ENCODE peak calls at places on chromosomes 7 and 10, in six cellular contexts. D is GM12878, G is H1, S is SK-N-SH, J is K562, L is HepG2. I is an unnamed sample.
A peak's percentile ranks its signal among the peaks of the same experiment; 100 is the strongest.

GRCh38 chr10:42961156-42961589 is 115.7 kb upstream of the RET start:
- DNase-seq in S (no peak), J (no peak), D (no peak), G (no peak), L (no peak), I (no peak)

GRCh38 chr7:154767821-154768415 is 235.0 kb downstream of the PAXIP1 start:
- DNase-seq in J (no peak), D (no peak), S (peak; percentile 63), L (no peak), G (no peak), I (no peak)

GRCh38 chr7:147145194-147145593 is 1028.6 kb downstream of the CNTNAP2 start:
- DNase-seq in J (no peak), G (no peak), S (no peak), D (no peak), L (no peak), I (no peak)

GRCh38 chr10:6990891-6991290 is 410.8 kb upstream of the PRKCQ start:
- DNase-seq in D (no peak), L (no peak), G (no peak), J (no peak), S (no peak), I (no peak)

GRCh38 chr7:28865494-28866257 is 92.5 kb downstream of the TRIL start:
- DNase-seq in D (no peak), J (no peak), S (no peak), G (no peak), L (no peak), I (peak; percentile 38)

GRCh38 chr7:35253680-35254495 is at the start of gene TBX20:
- DNase-seq in S (peak; percentile 98), D (no peak), G (peak; percentile 79), L (no peak), J (no peak), I (peak; percentile 19)

GRCh38 chr7:74214816-74215630 is 5.2 kb downstream of the LAT2 start:
- DNase-seq in S (no peak), D (no peak), G (no peak), L (no peak), J (no peak), I (no peak)

GRCh38 chr10:123787566-123787965 is 104.0 kb downstream of the CPXM2 start:
- DNase-seq in J (no peak), D (no peak), L (no peak), G (peak; percentile 44), S (no peak), I (no peak)

GRCh38 chr7:152145853-152146466 is 120.5 kb downstream of the GALNT11 start:
- DNase-seq in J (peak; percentile 44), S (peak; percentile 62), L (peak; percentile 40), D (no peak), G (no peak), I (peak; percentile 71)

GRCh38 chr7:19713676-19714075 is 4.8 kb upstream of the POLR1F start:
- DNase-seq in S (peak; percentile 15), D (peak; percentile 8), G (no peak), J (peak; percentile 51), L (peak; percentile 23), I (peak; percentile 45)

GRCh38 chr10:129761166-129761565 is 202.9 kb downstream of the EBF3 start:
- DNase-seq in G (peak; percentile 31), D (no peak), S (no peak), J (no peak), L (no peak), I (no peak)

GRCh38 chr7:70380315-70381027 is 751.5 kb upstream of the GALNT17 start:
- DNase-seq in S (peak; percentile 19), L (no peak), J (no peak), G (no peak), D (no peak), I (no peak)

GRCh38 chr10:130769146-130770017 is 542.1 kb downstream of the TCERG1L start:
- DNase-seq in J (no peak), G (no peak), L (no peak), S (no peak), D (no peak), I (no peak)

GRCh38 chr7:131619336-131620305 is 63.2 kb upstream of the PODXL start:
- DNase-seq in D (no peak), S (no peak), L (no peak), J (peak; percentile 32), G (no peak), I (peak; percentile 42)

GRCh38 chr7:39042706-39043105 is 65.0 kb downstream of the POU6F2 start:
- DNase-seq in L (no peak), S (no peak), D (no peak), G (no peak), J (no peak), I (no peak)

GRCh38 chr7:68444956-68445355 is 1153.3 kb upstream of the AUTS2 start:
- DNase-seq in G (no peak), D (no peak), S (no peak), J (no peak), L (no peak), I (no peak)

GRCh38 chr7:137874390-137874789 is 27.6 kb upstream of the DGKI start:
- DNase-seq in G (no peak), S (peak; percentile 57), L (no peak), D (no peak), J (no peak), I (peak; percentile 91)

GRCh38 chr10:11345224-11346054 is 266.0 kb downstream of the USP6NL start:
- DNase-seq in G (no peak), L (peak; percentile 4), J (no peak), D (peak; percentile 27), S (no peak), I (no peak)

GRCh38 chr10:12340371-12340770 is 9.0 kb upstream of the CAMK1D start:
- DNase-seq in J (no peak), G (no peak), L (no peak), D (no peak), S (no peak), I (no peak)

GRCh38 chr10:11849908-11850307 is 26.8 kb downstream of the PROSER2 start:
- DNase-seq in D (no peak), J (no peak), L (no peak), S (no peak), G (no peak), I (no peak)

GRCh38 chr7:11294218-11294617 is 320.5 kb downstream of the PHF14 start:
- DNase-seq in G (no peak), J (no peak), L (no peak), D (no peak), S (no peak), I (no peak)

GRCh38 chr7:95324396-95324795 is at the start of gene PON1:
- DNase-seq in G (no peak), J (peak; percentile 4), D (no peak), S (peak; percentile 35), L (no peak), I (no peak)

GRCh38 chr7:70530191-70530590 is 601.8 kb upstream of the GALNT17 start:
- DNase-seq in D (no peak), S (peak; percentile 53), G (no peak), L (no peak), J (no peak), I (no peak)

GRCh38 chr7:139573871-139574270 is 50.4 kb downstream of the CLEC2L start:
- DNase-seq in L (no peak), S (no peak), D (no peak), G (peak; percentile 11), J (no peak), I (no peak)

GRCh38 chr7:98251251-98251843 is 685 bp downstream of the TECPR1 start:
- DNase-seq in G (no peak), D (no peak), S (no peak), L (peak; percentile 63), J (peak; percentile 47), I (no peak)

GRCh38 chr7:41890631-41891265 is 187.9 kb upstream of the INHBA start:
- DNase-seq in S (no peak), D (no peak), L (no peak), G (no peak), J (no peak), I (no peak)
- H2AFZ ChIP-seq in S (peak overlapping the region; percentile 90), D (no peak overlapping the region), L (no peak overlapping the region), G (peak overlapping the region; percentile 24), J (no peak overlapping the region), I (peak overlapping the region; percentile 79)

GRCh38 chr10:131931981-131932380 is 31.2 kb downstream of the PPP2R2D start:
- DNase-seq in S (no peak), L (no peak), J (no peak), G (no peak), D (no peak), I (no peak)

GRCh38 chr10:131935260-131935659 is 34.5 kb downstream of the PPP2R2D start:
- DNase-seq in L (no peak), G (no peak), S (no peak), D (no peak), J (no peak), I (no peak)

GRCh38 chr10:131934769-131935168 is 34.0 kb downstream of the PPP2R2D start:
- DNase-seq in J (no peak), L (no peak), G (no peak), S (no peak), D (no peak), I (no peak)

GRCh38 chr10:131933016-131933694 is 32.3 kb downstream of the PPP2R2D start:
- DNase-seq in L (no peak), D (no peak), S (no peak), G (no peak), J (peak; percentile 60), I (no peak)

GRCh38 chr10:131933695-131934086 is 32.9 kb downstream of the PPP2R2D start:
- DNase-seq in J (peak; percentile 27), S (no peak), L (no peak), G (no peak), D (no peak), I (no peak)
- TF ChIP-seq RFX5 in J (no peak), S (no peak), L (no peak), G (no peak), D (no peak), I (no peak)

DNA sequence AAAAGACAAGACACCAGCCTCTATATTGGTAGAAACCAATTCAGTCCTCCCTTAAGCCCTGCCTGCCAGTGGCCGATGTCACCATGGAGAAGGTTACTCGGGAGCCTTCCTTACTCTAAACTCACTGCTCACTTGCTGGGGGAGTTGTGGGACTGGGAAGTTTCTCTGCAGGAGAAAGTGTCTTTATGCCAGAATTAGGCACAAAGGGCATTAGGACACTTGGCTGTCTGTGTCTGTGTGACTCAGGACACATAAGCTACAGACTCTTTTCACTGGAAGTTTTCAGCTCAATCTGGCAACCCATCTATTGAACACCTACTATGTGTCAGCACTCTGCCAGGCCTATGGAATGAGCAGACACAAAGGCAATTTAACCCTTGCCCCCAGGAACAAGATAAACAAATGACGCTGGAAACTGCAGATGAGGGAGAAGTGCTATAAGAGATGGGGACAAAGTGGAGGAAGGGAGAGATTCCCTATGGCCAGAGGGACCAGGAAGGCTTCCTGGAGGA is 49.5 kb upstream of the CACUL1 start:
- DNase-seq in J (no peak), S (no peak), G (no peak), D (no peak), L (no peak), I (no peak)
- H2AFZ ChIP-seq in J (no peak overlapping the region), S (no peak overlapping the region), G (no peak overlapping the region), D (no peak overlapping the region), L (no peak overlapping the region), I (no peak overlapping the region)

GRCh38 chr7:522071-522937 is 2.7 kb upstream of the PDGFA start:
- DNase-seq in L (no peak), G (no peak), J (peak; percentile 87), D (peak; percentile 31), S (no peak), I (peak; percentile 32)
- TF ChIP-seq RFX5 in L (no peak), G (no peak), J (no peak), D (no peak), S (no peak), I (no peak)

GRCh38 chr7:117445206-117445605 is 17.9 kb upstream of the ASZ1 start:
- DNase-seq in D (no peak), S (no peak), L (no peak), G (no peak), J (no peak), I (peak; percentile 34)
- H2AFZ ChIP-seq in D (no peak overlapping the region), S (no peak overlapping the region), L (no peak overlapping the region), G (no peak overlapping the region), J (no peak overlapping the region), I (no peak overlapping the region)

GRCh38 chr7:100152404-100152803 is 3.7 kb downstream of the LAMTOR4 start:
- DNase-seq in S (no peak), D (no peak), G (no peak), J (peak; percentile 51), L (no peak), I (no peak)
- TF ChIP-seq RFX5 in S (no peak), D (no peak), G (no peak), J (no peak), L (no peak), I (no peak)

I was measured in IMR-90.